ENCODE peak calls at places on chromosomes 11 and 22, in five cellular contexts. K is H1, G is GM12891, Z is HepG2, R is GM12878. S is an unnamed sample.

GRCh38 chr11:118438314-118438931 is 2.1 kb downstream of the KMT2A start:
- DNase-seq in G (no peak), K (no peak), R (no peak), Z (no peak), S (no peak)

GRCh38 chr11:59187587-59187986 is 15.7 kb downstream of the DTX4 start:
- DNase-seq in R (no peak), Z (no peak), G (no peak), K (no peak), S (no peak)

GRCh38 chr11:117643606-117644300 is 153.3 kb downstream of the DSCAML1 start:
- DNase-seq in K (no peak), G (no peak), R (no peak), Z (no peak), S (no peak)

GRCh38 chr11:78857688-78858087 is 283.0 kb upstream of the NARS2 start:
- DNase-seq in R (no peak), K (no peak), G (no peak), Z (no peak), S (no peak)

GRCh38 chr11:64802370-64803162 is 448 bp downstream of the MAP4K2 start:
- DNase-seq in K (no peak), G (no peak), R (no peak), Z (no peak), S (peak)

GRCh38 chr11:13620063-13620462 is 48.4 kb upstream of the FAR1 start:
- DNase-seq in K (no peak), G (no peak), Z (no peak), R (no peak), S (no peak)

GRCh38 chr11:76606102-76606793 is 64.3 kb downstream of the LRRC32 start:
- DNase-seq in R (no peak), K (no peak), G (no peak), Z (no peak), S (no peak)

GRCh38 chr11:19079643-19080440 is 19.3 kb upstream of the MRGPRX2 start:
- DNase-seq in Z (no peak), G (no peak), K (no peak), R (no peak), S (no peak)

GRCh38 chr11:33266418-33267215 is 9.4 kb downstream of the HIPK3 start:
- DNase-seq in K (no peak), Z (peak), R (no peak), G (no peak), S (no peak)

DNA sequence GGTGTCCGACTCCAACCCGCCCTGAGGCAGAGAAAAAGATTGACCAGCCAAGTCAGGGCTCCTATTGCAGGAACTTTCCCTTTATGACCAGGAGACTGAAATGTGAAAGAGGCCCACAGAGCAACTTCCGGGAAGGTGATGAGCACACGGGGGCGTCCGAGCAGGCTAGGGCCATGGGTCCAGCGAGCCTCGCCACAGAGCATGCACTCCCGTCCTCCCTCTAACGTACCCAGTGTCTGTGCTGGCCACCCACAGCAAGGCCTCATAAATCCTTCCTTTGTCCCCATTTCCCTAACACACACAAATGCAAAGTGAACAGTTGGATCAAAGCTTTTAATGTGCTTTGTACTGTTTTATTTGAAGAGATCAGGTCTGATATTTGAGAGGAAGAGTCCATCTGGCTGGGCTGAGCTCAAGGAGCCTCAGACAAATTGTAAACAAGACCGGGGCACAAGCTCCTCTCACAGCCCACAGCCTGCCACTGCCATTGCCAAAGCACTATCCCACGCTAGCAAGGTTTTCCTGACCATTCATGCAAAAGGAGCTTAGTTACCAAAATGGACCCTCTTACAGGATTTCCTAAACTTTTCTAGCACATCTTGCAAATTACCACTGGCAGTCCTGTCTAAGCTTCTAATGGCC is 44.2 kb downstream of the BLID start:
- DNase-seq in K (no peak), G (no peak), Z (no peak), R (no peak), S (no peak)
- TF ChIP-seq POLR2AphosphoS5 in K (no peak), G (no peak), Z (no peak), R (no peak), S (no peak)

GRCh38 chr11:30342736-30343166 is 19.8 kb downstream of the ARL14EP start:
- DNase-seq in Z (no peak), G (peak), R (peak), K (no peak), S (peak)

GRCh38 chr11:30344085-30344484 is 21.2 kb downstream of the ARL14EP start:
- DNase-seq in Z (no peak), K (no peak), G (no peak), R (peak), S (no peak)

GRCh38 chr11:30345644-30346043 is 22.7 kb downstream of the ARL14EP start:
- DNase-seq in K (no peak), Z (no peak), G (no peak), R (no peak), S (no peak)

GRCh38 chr11:30348035-30348434 is 25.1 kb downstream of the ARL14EP start:
- DNase-seq in Z (no peak), R (no peak), K (no peak), G (no peak), S (no peak)

GRCh38 chr11:30346068-30346688 is 23.3 kb downstream of the ARL14EP start:
- DNase-seq in K (no peak), G (no peak), Z (peak), R (no peak), S (no peak)
- TF ChIP-seq TAF1 in K (no peak), G (no peak), Z (no peak), R (no peak), S (no peak)

DNA sequence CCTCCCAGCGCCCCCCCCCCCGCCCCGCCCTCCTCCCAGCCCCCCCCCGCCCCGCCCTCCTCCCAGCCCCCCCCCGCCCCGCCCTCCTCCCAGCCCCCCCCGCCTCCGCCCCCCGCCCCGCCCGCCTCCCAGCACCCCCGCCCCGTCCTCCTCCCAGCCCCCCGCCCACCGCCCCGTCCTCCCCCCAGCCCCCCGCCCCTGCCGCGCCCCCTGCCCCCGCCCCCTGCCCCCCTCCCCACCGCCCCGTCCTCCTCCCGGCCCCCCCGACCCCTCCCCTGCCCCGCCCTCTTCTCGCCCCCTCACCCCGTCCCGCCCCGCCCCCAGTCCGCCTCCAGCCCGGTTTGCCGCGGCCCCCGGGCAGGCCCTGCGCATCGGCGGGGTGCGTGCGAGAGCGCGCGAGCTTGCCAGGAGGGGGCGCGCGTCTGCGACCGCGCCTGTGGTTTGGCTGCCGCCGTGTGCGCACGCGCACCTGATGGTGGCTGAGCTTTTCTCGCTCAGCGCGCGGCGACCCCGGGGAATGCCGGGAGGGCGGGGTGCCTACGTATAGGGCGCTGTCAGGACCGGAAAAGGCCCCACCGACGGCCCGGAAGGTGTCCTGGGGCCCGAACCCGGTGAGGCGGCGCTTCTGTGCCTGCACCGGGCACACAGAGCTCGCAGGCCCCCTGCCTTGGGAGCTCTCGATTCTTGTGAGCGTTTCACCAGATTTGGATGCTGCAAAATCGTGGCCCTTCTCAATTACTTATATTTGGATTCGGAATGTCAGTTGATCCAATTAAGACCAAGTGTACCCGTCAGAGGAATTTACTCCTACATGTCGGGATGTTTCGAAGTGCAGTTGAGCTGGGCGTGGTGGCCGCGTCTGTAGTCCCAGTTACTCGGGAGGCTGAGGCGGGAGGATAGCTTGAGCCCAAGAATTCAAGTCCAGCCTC is 501 bp upstream of the TTLL12 start:
- DNase-seq in G (peak), R (peak), K (peak), Z (peak), S (peak)
- TF ChIP-seq POLR2A in G (peak), R (peak), K (peak), Z (peak), S (peak)

GRCh38 chr11:122215244-122215992 is 99.4 kb upstream of the BLID start:
- DNase-seq in K (peak), R (no peak), G (peak), Z (peak), S (peak)
- TF ChIP-seq POLR2AphosphoS5 in K (no peak), R (no peak), G (no peak), Z (no peak), S (no peak)

DNA sequence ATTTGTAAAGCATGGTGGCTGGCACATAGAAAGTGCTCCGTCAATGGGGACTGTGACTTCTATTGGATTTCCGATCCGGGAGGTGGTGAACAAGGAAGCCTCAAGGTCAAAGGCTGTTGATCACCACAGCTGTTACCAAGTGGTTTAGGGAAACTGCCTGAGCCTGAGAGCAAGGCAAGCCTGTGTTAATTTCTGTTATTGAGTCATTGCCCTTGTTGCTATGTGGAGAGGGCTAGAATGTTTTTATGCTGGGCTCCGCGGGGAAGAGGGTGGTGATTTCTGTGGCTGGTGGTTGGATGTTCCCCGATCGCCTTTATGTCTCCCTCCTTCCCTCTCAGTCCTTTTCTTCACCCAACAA is 108.5 kb upstream of the ALX4 start:
- DNase-seq in K (no peak), Z (no peak), G (no peak), R (no peak), S (no peak)
- TF ChIP-seq TAF1 in K (no peak), Z (no peak), G (no peak), R (no peak), S (no peak)

DNA sequence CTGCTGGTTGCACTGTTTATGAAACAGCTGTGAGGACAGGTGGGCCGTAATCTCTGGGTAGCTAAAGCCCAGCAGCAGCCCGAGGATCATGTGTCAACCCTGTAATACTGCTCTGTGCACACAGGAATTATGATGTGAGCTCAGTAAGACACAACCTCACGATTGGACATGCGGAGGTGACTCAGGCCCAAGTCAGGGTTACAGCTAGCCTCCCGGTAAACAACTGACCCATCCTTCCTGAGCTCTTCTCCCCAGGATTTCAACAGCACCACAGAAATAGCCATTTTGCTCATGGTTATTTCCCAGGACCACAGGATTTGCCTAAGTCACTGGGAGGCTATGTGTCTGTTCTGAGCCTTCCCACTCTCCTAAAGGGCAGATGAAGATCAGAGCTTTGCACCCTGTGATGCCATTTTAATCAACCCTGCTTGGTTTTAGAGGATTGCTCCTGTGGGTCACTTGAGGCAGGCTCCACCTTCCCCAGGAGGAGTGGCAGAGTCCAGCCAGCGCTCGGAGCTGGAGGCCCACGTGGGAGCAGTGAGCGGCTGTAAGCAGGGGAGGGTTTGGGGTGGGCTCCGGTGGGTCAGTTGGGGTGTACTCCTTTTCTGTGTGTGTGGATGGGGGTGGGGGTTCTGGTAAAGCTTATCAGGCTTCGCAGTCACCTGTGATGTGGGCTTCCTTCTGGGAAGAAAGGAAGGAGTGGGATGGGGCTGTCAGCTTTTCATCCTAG is at the start of gene AMPD3:
- DNase-seq in Z (peak), G (no peak), R (peak), K (no peak), S (no peak)
- TF ChIP-seq POLR2A in Z (no peak), G (no peak), R (no peak), K (no peak), S (peak)

GRCh38 chr22:23282089-23282501 is 101.8 kb downstream of the BCR start:
- DNase-seq in K (no peak), Z (no peak), G (no peak), R (no peak), S (no peak)
- TF ChIP-seq POLR2AphosphoS5 in K (no peak), Z (no peak), G (no peak), R (no peak), S (no peak)

S was measured in GM12892.